ENCODE peak calls at places on chromosomes 12 and 14, in six cellular contexts. I, O, E, R, B and V are unnamed samples.

GRCh38 chr14:63896278-63896720 is 43.5 kb downstream of the SYNE2 start:
- DNase-seq in O (peak), B (no peak), E (no peak), I (peak), R (peak), V (no peak)

GRCh38 chr12:102406033-102406584 is 74.3 kb downstream of the IGF1 start:
- DNase-seq in R (peak), E (no peak), I (no peak), O (no peak), B (no peak), V (peak)

GRCh38 chr12:30691122-30691879 is 4.4 kb downstream of the IPO8 start:
- DNase-seq in E (no peak), O (no peak), R (no peak), I (no peak), B (no peak), V (no peak)

GRCh38 chr14:96929969-96930368 is 132.8 kb downstream of the VRK1 start:
- DNase-seq in O (no peak), R (no peak), B (no peak), E (peak), I (no peak), V (no peak)

GRCh38 chr12:26668847-26669246 is 164.1 kb downstream of the ITPR2 start:
- DNase-seq in E (no peak), I (no peak), R (no peak), O (no peak), B (no peak), V (no peak)

GRCh38 chr12:46677749-46678148 is 148.0 kb downstream of the SLC38A4 start:
- DNase-seq in I (no peak), O (no peak), B (no peak), E (no peak), R (no peak), V (no peak)

GRCh38 chr14:103594265-103594664 is 31.5 kb downstream of the COA8 start:
- DNase-seq in R (peak), I (no peak), B (no peak), O (peak), E (no peak), V (peak)

GRCh38 chr12:99212275-99212674 is 435.3 kb upstream of the GARIN6 start:
- DNase-seq in R (no peak), I (no peak), E (no peak), O (no peak), B (no peak), V (no peak)

GRCh38 chr14:91008759-91009409 is 51.6 kb downstream of the RPS6KA5 start:
- DNase-seq in E (no peak), I (peak), O (peak), R (no peak), B (no peak), V (no peak)

GRCh38 chr12:106154781-106155273 is 16.1 kb upstream of the NUAK1 start:
- DNase-seq in I (no peak), E (no peak), O (no peak), R (no peak), B (no peak), V (no peak)

GRCh38 chr14:50068496-50068895 is 47.9 kb downstream of the VCPKMT start:
- DNase-seq in B (no peak), E (no peak), O (no peak), I (no peak), R (no peak), V (no peak)

GRCh38 chr14:70707138-70708038 is 65.7 kb downstream of the TTC9 start:
- DNase-seq in O (peak), E (no peak), B (no peak), R (peak), I (peak), V (no peak)

GRCh38 chr12:19971396-19971802 is 396.9 kb upstream of the PDE3A start:
- DNase-seq in R (peak), I (peak), B (no peak), E (no peak), O (peak), V (no peak)